ENCODE peak calls at places on chromosome 21, in eight cellular contexts. Y, W, T, G, R, Q, Z and P are unnamed samples.

GRCh38 chr21:42527127-42527488 is 13.5 kb downstream of the SLC37A1 start:
- DNase-seq in Z (no peak), Y (no peak), W (no peak), G (peak; percentile 57), T (no peak), Q (no peak), R (no peak), P (no peak)

GRCh38 chr21:42381347-42381984 is 14.4 kb downstream of the TMPRSS3 start:
- DNase-seq in R (peak; percentile 58), T (no peak), W (peak; percentile 85), Z (peak; percentile 50), Y (no peak), Q (peak; percentile 63), G (no peak), P (no peak)

GRCh38 chr21:26840206-26840605 is 5.0 kb downstream of the ADAMTS1 start:
- DNase-seq in Z (peak; percentile 14), T (no peak), Y (no peak), W (no peak), Q (no peak), G (no peak), R (no peak), P (no peak)

GRCh38 chr21:15831497-15831896 is 101.7 kb downstream of the USP25 start:
- DNase-seq in T (no peak), Q (no peak), Z (no peak), R (no peak), Y (no peak), W (no peak), G (no peak), P (no peak)

GRCh38 chr21:26177741-26178452 is 7.3 kb upstream of the APP start:
- DNase-seq in T (no peak), G (no peak), R (no peak), W (no peak), Q (no peak), Z (no peak), Y (no peak), P (no peak)

GRCh38 chr21:18877932-18878331 is 474.3 kb upstream of the TMPRSS15 start:
- DNase-seq in R (no peak), Y (no peak), G (no peak), Z (no peak), W (no peak), Q (no peak), T (no peak), P (no peak)

GRCh38 chr21:32448803-32449594 is 36.5 kb downstream of the EVA1C start:
- DNase-seq in G (no peak), Z (peak; percentile 71), Y (no peak), W (no peak), R (no peak), Q (no peak), T (no peak), P (no peak)

GRCh38 chr21:18164933-18165332 is 79.7 kb upstream of the CHODL start:
- DNase-seq in Z (no peak), Y (no peak), G (no peak), W (no peak), T (no peak), R (no peak), Q (no peak), P (no peak)

GRCh38 chr21:28226563-28226962 is 766.1 kb downstream of the LTN1 start:
- DNase-seq in Q (no peak), Z (no peak), G (no peak), T (no peak), R (no peak), W (no peak), Y (no peak), P (no peak)

GRCh38 chr21:23475518-23476189 is 2131.6 kb downstream of the MRPL39 start:
- DNase-seq in G (no peak), W (no peak), R (no peak), Q (no peak), T (no peak), Z (peak; percentile 1), Y (no peak), P (no peak)

GRCh38 chr21:42145569-42146250 is 73.2 kb upstream of the ABCG1 start:
- DNase-seq in R (peak; percentile 60), T (no peak), Z (peak; percentile 74), Q (peak; percentile 70), G (peak; percentile 68), W (peak; percentile 65), Y (peak; percentile 57), P (no peak)

GRCh38 chr21:30563072-30563471 is 2.0 kb upstream of the KRTAP19-7 start:
- DNase-seq in R (no peak), Q (no peak), T (no peak), G (no peak), W (no peak), Z (no peak), Y (no peak), P (no peak)

GRCh38 chr21:29938968-29939858 is 583 bp downstream of the GRIK1 start:
- DNase-seq in R (no peak), Y (no peak), Q (no peak), W (no peak), Z (peak; percentile 4), T (no peak), G (no peak), P (no peak)

GRCh38 chr21:31213787-31214186 is 130.3 kb downstream of the TIAM1 start:
- DNase-seq in Z (no peak), W (no peak), R (no peak), T (no peak), G (no peak), Q (peak; percentile 3), Y (no peak), P (no peak)

GRCh38 chr21:16179732-16180131 is 449.9 kb downstream of the USP25 start:
- DNase-seq in T (no peak), Z (no peak), Y (no peak), Q (no peak), G (no peak), W (no peak), R (no peak), P (no peak)

GRCh38 chr21:26842300-26842699 is 2.9 kb downstream of the ADAMTS1 start:
- DNase-seq in W (no peak), T (no peak), G (no peak), R (no peak), Q (no peak), Z (peak; percentile 64), Y (no peak), P (no peak)

GRCh38 chr21:42653492-42654061 is at the start of gene PDE9A:
- DNase-seq in Y (no peak), Z (no peak), T (peak; percentile 31), G (no peak), R (peak; percentile 49), Q (peak; percentile 67), W (peak; percentile 62), P (no peak)

GRCh38 chr21:44304846-44305245 is 5.0 kb downstream of the PFKL start:
- DNase-seq in Q (peak; percentile 65), W (peak; percentile 50), T (no peak), G (no peak), Y (no peak), Z (peak; percentile 56), R (no peak), P (no peak)

GRCh38 chr21:16004121-16004520 is 274.3 kb downstream of the USP25 start:
- DNase-seq in R (no peak), Y (no peak), W (no peak), G (no peak), Z (peak; percentile 11), Q (no peak), T (no peak), P (no peak)

GRCh38 chr21:26185021-26185420 is 14.5 kb upstream of the APP start:
- DNase-seq in Q (no peak), T (no peak), Y (no peak), W (no peak), Z (no peak), R (no peak), G (no peak), P (no peak)

GRCh38 chr21:41832230-41833137 is 46.7 kb downstream of the PRDM15 start:
- DNase-seq in Z (no peak), R (no peak), Q (no peak), G (no peak), Y (no peak), W (no peak), T (no peak), P (no peak)

GRCh38 chr21:32516729-32517649 is 68.3 kb downstream of the TCP10L start:
- DNase-seq in R (no peak), T (no peak), W (no peak), Z (peak; percentile 87), Y (no peak), Q (no peak), G (no peak), P (no peak)

GRCh38 chr21:30436986-30437385 is 3.1 kb upstream of the KRTAP15-1 start:
- DNase-seq in R (no peak), Y (no peak), W (no peak), Q (no peak), G (no peak), Z (no peak), T (no peak), P (no peak)

GRCh38 chr21:41425954-41426655 is at the start of gene MX1:
- DNase-seq in Y (peak; percentile 82), R (peak; percentile 94), Q (peak; percentile 52), G (peak; percentile 85), Z (peak; percentile 61), W (peak; percentile 87), T (peak; percentile 81), P (no peak)

DNA sequence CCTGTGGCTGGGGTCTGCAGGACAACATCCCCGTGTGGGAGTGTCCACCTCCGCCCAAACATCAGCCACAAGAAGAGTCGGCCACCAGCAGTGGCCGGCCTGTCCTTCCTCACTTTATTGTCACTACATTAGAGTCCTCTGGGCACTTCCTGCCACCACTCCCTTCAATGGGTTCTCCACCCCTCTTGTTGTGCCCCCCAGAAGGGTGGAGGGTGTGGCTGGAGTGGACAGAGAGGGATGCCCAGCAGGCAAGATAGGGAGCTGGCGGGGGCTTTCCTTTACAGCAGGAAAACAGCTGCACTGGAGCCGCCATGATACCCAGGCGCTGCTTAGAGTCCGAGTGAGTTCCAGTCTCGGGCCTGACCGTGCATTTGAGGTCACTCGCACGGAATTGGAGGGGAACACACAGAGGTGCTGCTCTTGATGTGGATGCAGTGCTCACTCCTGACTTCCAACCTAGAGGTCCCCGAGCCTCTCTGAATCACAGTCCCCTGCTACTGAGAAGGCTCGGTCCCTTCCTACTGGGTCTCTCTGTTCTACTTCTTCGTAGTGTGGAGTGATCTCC is 40.7 kb downstream of the VPS26C start:
- DNase-seq in T (no peak), Q (no peak), Z (no peak), G (no peak), Y (no peak), R (no peak), W (no peak), P (no peak)
- H3K36me3 ChIP-seq in T (peaks cover 3% of the 10 kb centered on the region), Q (peaks cover 3% of the 10 kb centered on the region), Z (peaks cover 49% of the 10 kb centered on the region), G (peaks cover 76% of the 10 kb centered on the region), Y (peaks cover 7% of the 10 kb centered on the region), R (peaks cover 79% of the 10 kb centered on the region), W (peaks cover 22% of the 10 kb centered on the region), P (peaks cover 1% of the 10 kb centered on the region)

GRCh38 chr21:35207322-35207721 is 158.2 kb upstream of the RUNX1 start:
- DNase-seq in Y (no peak), W (no peak), T (peak; percentile 30), Z (no peak), Q (no peak), G (no peak), R (no peak), P (no peak)
- H3K4me3 ChIP-seq in Y (no peak overlapping the region), W (no peak overlapping the region), T (peak overlapping the region; percentile 43), Z (no peak overlapping the region), Q (no peak overlapping the region), G (no peak overlapping the region), R (no peak overlapping the region), P (no peak overlapping the region)

GRCh38 chr21:46097826-46098286 is at the start of gene COL6A2:
- DNase-seq in Z (peak; percentile 77), W (peak; percentile 40), T (peak; percentile 65), R (peak; percentile 55), G (peak; percentile 88), Q (peak; percentile 68), Y (peak; percentile 60), P (no peak)
- TF ChIP-seq CTCF in Z (peak; percentile 31), W (peak; percentile 16), T (peak; percentile 10), R (peak; percentile 22), G (peak; percentile 47), Q (no peak), Y (no peak), P (no peak)

GRCh38 chr21:45516071-45516670 is 26.1 kb downstream of the SLC19A1 start:
- DNase-seq in T (peak; percentile 11), Q (no peak), Z (no peak), W (no peak), R (peak; percentile 35), G (peak; percentile 62), Y (no peak), P (no peak)
- H3K36me3 ChIP-seq in T (no peaks in the 10 kb centered on the region), Q (peaks cover 1% of the 10 kb centered on the region), Z (peaks cover 14% of the 10 kb centered on the region), W (no peaks in the 10 kb centered on the region), R (peaks cover 27% of the 10 kb centered on the region), G (peaks cover 32% of the 10 kb centered on the region), Y (no peaks in the 10 kb centered on the region), P (peaks cover 3% of the 10 kb centered on the region)